ENCODE peak calls at places on chromosome 9, in six cellular contexts. Z is lung; E is heart right ventricle; Y is PC-3; O is CD8-positive, alpha-beta T cell; L is GM23338. R is an unnamed sample.

GRCh38 chr9:127202461-127203139 is 62.0 kb upstream of the GARNL3 start:
- DNase-seq in Z (no peak), E (no peak), Y (no peak), O (no peak), L (no peak), R (no peak)

GRCh38 chr9:81317939-81318338 is 371.4 kb downstream of the TLE1 start:
- DNase-seq in Z (no peak), E (no peak), Y (peak; percentile 1), O (no peak), L (no peak), R (no peak)

GRCh38 chr9:129370770-129371169 is 192.7 kb upstream of the IER5L start:
- DNase-seq in Z (no peak), E (no peak), Y (no peak), O (no peak), L (no peak), R (no peak)

GRCh38 chr9:5510360-5510931 is at the start of gene PDCD1LG2:
- DNase-seq in Z (no peak), E (no peak), Y (peak; percentile 69), O (no peak), L (no peak), R (no peak)

GRCh38 chr9:74172874-74173273 is 324.3 kb upstream of the RORB start:
- DNase-seq in Z (no peak), E (no peak), Y (no peak), O (no peak), L (no peak), R (no peak)

GRCh38 chr9:35518212-35518917 is 28.5 kb downstream of the RUSC2 start:
- DNase-seq in Z (peak; percentile 68), E (no peak), Y (peak; percentile 95), O (no peak), L (peak; percentile 91), R (no peak)

GRCh38 chr9:130607640-130608420 is 28.5 kb downstream of the FUBP3 start:
- DNase-seq in Z (no peak), E (no peak), Y (no peak), O (no peak), L (no peak), R (no peak)

GRCh38 chr9:107638922-107639321 is 149.4 kb upstream of the KLF4 start:
- DNase-seq in Z (no peak), E (peak; percentile 85), Y (no peak), O (no peak), L (no peak), R (no peak)

GRCh38 chr9:83598487-83598886 is 24.5 kb upstream of the IDNK start:
- DNase-seq in Z (no peak), E (no peak), Y (no peak), O (no peak), L (no peak), R (no peak)

GRCh38 chr9:137045294-137046093 is 483 bp downstream of the NPDC1 start:
- DNase-seq in Z (no peak), E (no peak), Y (peak; percentile 25), O (no peak), L (peak; percentile 78), R (no peak)

GRCh38 chr9:36284226-36284625 is 26.0 kb upstream of the GNE start:
- DNase-seq in Z (no peak), E (no peak), Y (peak; percentile 22), O (no peak), L (no peak), R (no peak)

GRCh38 chr9:109342878-109343277 is 22.0 kb upstream of the EPB41L4B start:
- DNase-seq in Z (no peak), E (no peak), Y (no peak), O (no peak), L (no peak), R (no peak)

GRCh38 chr9:104748359-104749031 is 1.0 kb downstream of the NIPSNAP3A start:
- DNase-seq in Z (no peak), E (peak; percentile 18), Y (peak; percentile 19), O (no peak), L (peak; percentile 3), R (no peak)

GRCh38 chr9:95875305-95876137 is at the start of gene ERCC6L2:
- DNase-seq in Z (peak; percentile 96), E (peak; percentile 98), Y (peak; percentile 97), O (peak; percentile 92), L (peak; percentile 100), R (peak; percentile 90)

GRCh38 chr9:72557549-72557948 is 36.1 kb downstream of the TMC1 start:
- DNase-seq in Z (no peak), E (no peak), Y (peak; percentile 94), O (no peak), L (peak; percentile 2), R (no peak)

GRCh38 chr9:138046641-138047301 is 169.2 kb downstream of the CACNA1B start:
- DNase-seq in Z (no peak), E (no peak), Y (no peak), O (no peak), L (no peak), R (no peak)

GRCh38 chr9:4662989-4663792 is 1.1 kb downstream of the PLPP6 start:
- DNase-seq in Z (no peak), E (no peak), Y (peak; percentile 29), O (no peak), L (peak; percentile 20), R (no peak)

GRCh38 chr9:703392-703791 is 138.1 kb upstream of the DMRT1 start:
- DNase-seq in Z (no peak), E (no peak), Y (no peak), O (no peak), L (no peak), R (no peak)

GRCh38 chr9:122140368-122141193 is 19.0 kb downstream of the NDUFA8 start:
- DNase-seq in Z (no peak), E (no peak), Y (peak; percentile 76), O (no peak), L (no peak), R (no peak)

GRCh38 chr9:6590329-6590728 is 55.2 kb downstream of the GLDC start:
- DNase-seq in Z (no peak), E (no peak), Y (no peak), O (no peak), L (no peak), R (no peak)

GRCh38 chr9:16032799-16033198 is 480.0 kb downstream of the CCDC171 start:
- DNase-seq in Z (no peak), E (no peak), Y (peak; percentile 55), O (no peak), L (peak; percentile 44), R (no peak)
- H3K27ac ChIP-seq in Z (no peak overlapping the region), E (no peak overlapping the region), Y (peak overlapping the region; percentile 17), O (no peak overlapping the region), L (no peak overlapping the region), R (no peak overlapping the region)

GRCh38 chr9:133792721-133793470 is 54.7 kb upstream of the SARDH start:
- DNase-seq in Z (peak; percentile 75), E (peak; percentile 77), Y (peak; percentile 49), O (peak; percentile 44), L (peak; percentile 81), R (peak; percentile 26)
- H3K4me3 ChIP-seq in Z (no peak overlapping the region), E (peak overlapping the region; percentile 31), Y (no peak overlapping the region), O (no peak overlapping the region), L (no peak overlapping the region), R (no peak overlapping the region)

GRCh38 chr9:134101623-134102149 is 33.9 kb upstream of the BRD3 start:
- DNase-seq in Z (no peak), E (no peak), Y (no peak), O (no peak), L (no peak), R (no peak)
- H3K27me3 ChIP-seq in Z (no peaks in the 10 kb centered on the region), E (peaks cover 3% of the 10 kb centered on the region), Y (peaks cover 13% of the 10 kb centered on the region), O (no peaks in the 10 kb centered on the region), L (no peaks in the 10 kb centered on the region), R (no peaks in the 10 kb centered on the region)

DNA sequence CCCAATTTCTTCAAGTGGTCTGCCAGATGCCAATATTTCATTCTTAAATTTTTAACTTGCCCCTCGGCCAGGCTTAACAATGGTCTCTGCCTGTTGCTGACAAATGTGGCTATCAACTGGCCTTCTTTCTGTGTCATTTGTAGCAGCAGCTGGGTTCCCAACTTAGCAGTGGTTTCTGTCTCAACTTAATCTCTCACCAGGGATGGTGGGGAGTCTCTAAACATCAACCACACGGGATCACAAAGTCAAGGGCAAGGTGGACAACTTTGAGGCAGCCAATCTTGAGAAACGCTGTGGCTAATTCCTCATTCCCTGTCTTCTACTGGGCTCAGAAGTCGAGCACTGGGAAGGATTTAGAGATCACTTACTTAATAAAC is 81.1 kb downstream of the RAPGEF1 start:
- DNase-seq in Z (no peak), E (no peak), Y (no peak), O (no peak), L (no peak), R (no peak)
- H3K27ac ChIP-seq in Z (peak overlapping the region; percentile 90), E (no peak overlapping the region), Y (peak overlapping the region; percentile 89), O (no peak overlapping the region), L (peak overlapping the region; percentile 89), R (no peak overlapping the region)

R was measured in naive thymus-derived CD4-positive, alpha-beta T cell.